ENCODE peak calls at places on chromosomes 3 and 15, in four cellular contexts. W is progenitor cell of endocrine pancreas, P is MCF 10A, S is GM23338. K is an unnamed sample.

GRCh38 chr15:74635228-74635627 is 19.6 kb downstream of the CLK3 start:
- DNase-seq in W (peak; percentile 52), S (peak; percentile 87), P (peak; percentile 81), K (peak; percentile 84)

GRCh38 chr3:174125267-174125844 is 727.8 kb downstream of the NLGN1 start:
- DNase-seq in S (peak; percentile 76), W (no peak), P (peak; percentile 57), K (peak; percentile 66)

GRCh38 chr3:82133070-82133606 is 371.7 kb upstream of the GBE1 start:
- DNase-seq in S (peak; percentile 78), W (peak; percentile 14), P (peak; percentile 73), K (peak; percentile 69)

GRCh38 chr3:4979401-4980228 is at the start of gene BHLHE40:
- DNase-seq in W (no peak), P (no peak), S (peak; percentile 72), K (no peak)

GRCh38 chr15:26438316-26438715 is 334.6 kb downstream of the GABRB3 start:
- DNase-seq in S (no peak), P (no peak), W (no peak), K (no peak)

GRCh38 chr3:125337506-125337905 is 37.6 kb downstream of the ZNF148 start:
- DNase-seq in S (no peak), W (no peak), P (no peak), K (no peak)

GRCh38 chr3:141412936-141413354 is 44.6 kb downstream of the ZBTB38 start:
- DNase-seq in W (no peak), P (peak; percentile 58), S (no peak), K (no peak)

GRCh38 chr15:32981536-32981935 is 213.0 kb downstream of the FMN1 start:
- DNase-seq in P (no peak), S (no peak), W (no peak), K (no peak)

GRCh38 chr15:68802373-68802772 is 18.3 kb downstream of the ANP32A start:
- DNase-seq in S (no peak), W (no peak), P (no peak), K (no peak)

GRCh38 chr3:123296261-123296660 is 94.5 kb downstream of the SEC22A start:
- DNase-seq in W (no peak), P (no peak), S (no peak), K (no peak)

GRCh38 chr3:165254812-165255211 is 58.6 kb upstream of the SLITRK3 start:
- DNase-seq in P (peak; percentile 80), W (no peak), S (peak; percentile 72), K (no peak)

GRCh38 chr3:12308517-12308916 is 19.6 kb downstream of the PPARG start:
- DNase-seq in S (no peak), W (no peak), P (peak; percentile 58), K (no peak)

GRCh38 chr3:117510396-117510795 is 800.8 kb downstream of the TUSC7 start:
- DNase-seq in S (no peak), W (no peak), P (no peak), K (no peak)

GRCh38 chr15:48063411-48063985 is 57.3 kb upstream of the SLC24A5 start:
- DNase-seq in P (no peak), S (peak; percentile 14), W (no peak), K (no peak)

GRCh38 chr3:182925330-182925943 is 54.9 kb downstream of the DCUN1D1 start:
- DNase-seq in P (peak; percentile 74), S (no peak), W (no peak), K (no peak)

GRCh38 chr3:17038900-17039545 is 154.3 kb downstream of the PLCL2 start:
- DNase-seq in S (no peak), W (no peak), P (no peak), K (no peak)

GRCh38 chr15:33126559-33127290 is 67.8 kb downstream of the FMN1 start:
- DNase-seq in S (peak; percentile 42), W (no peak), P (peak; percentile 94), K (peak; percentile 74)

GRCh38 chr15:33207646-33208045 is 13.1 kb upstream of the FMN1 start:
- DNase-seq in S (no peak), W (no peak), P (no peak), K (no peak)

GRCh38 chr15:81311834-81312459 is 12.0 kb downstream of the STARD5 start:
- DNase-seq in P (no peak), S (no peak), W (no peak), K (no peak)

GRCh38 chr3:44427683-44428082 is 49.8 kb downstream of the ZNF445 start:
- DNase-seq in W (no peak), S (peak; percentile 29), P (no peak), K (no peak)

GRCh38 chr3:42719002-42719401 is 16.4 kb upstream of the HHATL start:
- DNase-seq in P (no peak), W (no peak), S (no peak), K (peak; percentile 8)

GRCh38 chr15:63517202-63517601 is 12.8 kb downstream of the USP3 start:
- DNase-seq in W (no peak), S (no peak), P (no peak), K (no peak)

GRCh38 chr3:11566916-11567315 is 76.8 kb downstream of the VGLL4 start:
- DNase-seq in W (no peak), P (no peak), S (peak; percentile 76), K (no peak)

GRCh38 chr3:127485396-127486170 is 105.0 kb downstream of the TPRA1 start:
- DNase-seq in S (no peak), W (peak; percentile 4), P (no peak), K (no peak)

GRCh38 chr3:59446775-59447465 is 397.1 kb upstream of the CFAP20DC start:
- DNase-seq in S (no peak), W (no peak), P (no peak), K (no peak)

GRCh38 chr15:62067448-62068044 is 769 bp downstream of the C2CD4A start:
- DNase-seq in P (no peak), W (peak; percentile 21), S (peak; percentile 64), K (no peak)

GRCh38 chr3:11603628-11604027 is 40.1 kb downstream of the VGLL4 start:
- DNase-seq in W (no peak), P (no peak), S (no peak), K (no peak)

GRCh38 chr15:71612066-71612715 is 198.2 kb upstream of the NR2E3 start:
- DNase-seq in P (no peak), S (no peak), W (no peak), K (no peak)

GRCh38 chr3:45798034-45798433 is 1.7 kb upstream of the SLC6A20 start:
- DNase-seq in S (no peak), W (no peak), P (no peak), K (no peak)

GRCh38 chr15:68405426-68406250 is 26.3 kb downstream of the ITGA11 start:
- DNase-seq in W (no peak), P (no peak), S (no peak), K (peak; percentile 6)

GRCh38 chr3:43076857-43077256 is 29.0 kb downstream of the POMGNT2 start:
- DNase-seq in W (no peak), S (no peak), P (no peak), K (no peak)

K was measured in HAP-1.